ENCODE peak calls at places on chromosomes 1 and 21, in seven cellular contexts. One of them, this sample, is unnamed.

GRCh38 chr1:202105571-202106339 is 17.0 kb upstream of the GPR37L1 start:
- DNase-seq in transverse colon: peak; percentile 93
- DNase-seq in HCT116: peak; percentile 88
- DNase-seq in left ventricle myocardium inferior: no peak
- DNase-seq in upper lobe of right lung: no peak
- DNase-seq in heart left ventricle: no peak
- DNase-seq in cardiac muscle cell: peak; percentile 72
- DNase-seq in this sample: no peak

GRCh38 chr1:92536593-92537332 is 50.0 kb upstream of the GFI1 start:
- DNase-seq in HCT116: no peak
- DNase-seq in left ventricle myocardium inferior: no peak
- DNase-seq in cardiac muscle cell: no peak
- DNase-seq in transverse colon: no peak
- DNase-seq in heart left ventricle: no peak
- DNase-seq in upper lobe of right lung: no peak
- DNase-seq in this sample: no peak

GRCh38 chr1:185317886-185318310 is 855 bp upstream of the IVNS1ABP start:
- DNase-seq in transverse colon: peak; percentile 47
- DNase-seq in left ventricle myocardium inferior: no peak
- DNase-seq in heart left ventricle: peak; percentile 32
- DNase-seq in upper lobe of right lung: no peak
- DNase-seq in HCT116: peak; percentile 47
- DNase-seq in cardiac muscle cell: peak; percentile 4
- DNase-seq in this sample: no peak

GRCh38 chr21:36910581-36911307 is 55.7 kb downstream of the HLCS start:
- DNase-seq in transverse colon: no peak
- DNase-seq in heart left ventricle: no peak
- DNase-seq in upper lobe of right lung: no peak
- DNase-seq in cardiac muscle cell: no peak
- DNase-seq in left ventricle myocardium inferior: no peak
- DNase-seq in HCT116: no peak
- DNase-seq in this sample: no peak

GRCh38 chr1:37951783-37952624 is 5.2 kb upstream of the INPP5B start:
- DNase-seq in upper lobe of right lung: peak; percentile 32
- DNase-seq in transverse colon: no peak
- DNase-seq in HCT116: no peak
- DNase-seq in heart left ventricle: no peak
- DNase-seq in left ventricle myocardium inferior: no peak
- DNase-seq in cardiac muscle cell: no peak
- DNase-seq in this sample: no peak

GRCh38 chr21:42678618-42679295 is 25.3 kb downstream of the PDE9A start:
- DNase-seq in left ventricle myocardium inferior: no peak
- DNase-seq in transverse colon: no peak
- DNase-seq in upper lobe of right lung: no peak
- DNase-seq in heart left ventricle: no peak
- DNase-seq in cardiac muscle cell: no peak
- DNase-seq in HCT116: no peak
- DNase-seq in this sample: no peak

GRCh38 chr1:64242895-64243756 is 39.7 kb downstream of the UBE2U start:
- DNase-seq in heart left ventricle: no peak
- DNase-seq in HCT116: peak; percentile 40
- DNase-seq in left ventricle myocardium inferior: no peak
- DNase-seq in transverse colon: no peak
- DNase-seq in cardiac muscle cell: peak; percentile 55
- DNase-seq in upper lobe of right lung: no peak
- DNase-seq in this sample: no peak

GRCh38 chr1:34597877-34598514 is 156.9 kb upstream of the GJB5 start:
- DNase-seq in left ventricle myocardium inferior: peak; percentile 46
- DNase-seq in transverse colon: peak; percentile 75
- DNase-seq in upper lobe of right lung: peak; percentile 88
- DNase-seq in cardiac muscle cell: peak; percentile 84
- DNase-seq in heart left ventricle: peak; percentile 45
- DNase-seq in HCT116: peak; percentile 50
- DNase-seq in this sample: peak; percentile 76

GRCh38 chr1:113490384-113490783 is 100.1 kb downstream of the MAGI3 start:
- DNase-seq in transverse colon: no peak
- DNase-seq in upper lobe of right lung: no peak
- DNase-seq in left ventricle myocardium inferior: no peak
- DNase-seq in cardiac muscle cell: no peak
- DNase-seq in heart left ventricle: no peak
- DNase-seq in HCT116: no peak
- DNase-seq in this sample: no peak

GRCh38 chr1:168783831-168784230 is 54.8 kb upstream of the DPT start:
- DNase-seq in left ventricle myocardium inferior: no peak
- DNase-seq in upper lobe of right lung: no peak
- DNase-seq in HCT116: no peak
- DNase-seq in transverse colon: no peak
- DNase-seq in heart left ventricle: no peak
- DNase-seq in cardiac muscle cell: no peak
- DNase-seq in this sample: no peak

GRCh38 chr1:98794196-98794886 is 132.8 kb downstream of the SNX7 start:
- DNase-seq in heart left ventricle: peak; percentile 24
- DNase-seq in HCT116: peak; percentile 48
- DNase-seq in left ventricle myocardium inferior: no peak
- DNase-seq in cardiac muscle cell: peak; percentile 75
- DNase-seq in transverse colon: peak; percentile 36
- DNase-seq in upper lobe of right lung: no peak
- DNase-seq in this sample: no peak

GRCh38 chr1:119626841-119627240 is 21.2 kb downstream of the ZNF697 start:
- DNase-seq in left ventricle myocardium inferior: no peak
- DNase-seq in cardiac muscle cell: no peak
- DNase-seq in upper lobe of right lung: no peak
- DNase-seq in HCT116: no peak
- DNase-seq in heart left ventricle: peak; percentile 45
- DNase-seq in transverse colon: no peak
- DNase-seq in this sample: no peak

GRCh38 chr1:5646486-5646885 is 345.7 kb downstream of the NPHP4 start:
- DNase-seq in upper lobe of right lung: no peak
- DNase-seq in heart left ventricle: no peak
- DNase-seq in HCT116: no peak
- DNase-seq in left ventricle myocardium inferior: no peak
- DNase-seq in transverse colon: no peak
- DNase-seq in cardiac muscle cell: no peak
- DNase-seq in this sample: no peak

GRCh38 chr1:5644281-5645134 is 347.7 kb downstream of the NPHP4 start:
- DNase-seq in heart left ventricle: no peak
- DNase-seq in left ventricle myocardium inferior: no peak
- DNase-seq in transverse colon: no peak
- DNase-seq in upper lobe of right lung: no peak
- DNase-seq in cardiac muscle cell: no peak
- DNase-seq in HCT116: no peak
- DNase-seq in this sample: no peak

GRCh38 chr1:5645135-5645399 is 347.2 kb downstream of the NPHP4 start:
- DNase-seq in heart left ventricle: no peak
- DNase-seq in transverse colon: no peak
- DNase-seq in cardiac muscle cell: no peak
- DNase-seq in left ventricle myocardium inferior: no peak
- DNase-seq in upper lobe of right lung: no peak
- DNase-seq in HCT116: no peak
- DNase-seq in this sample: no peak

GRCh38 chr1:5647226-5647625 is 345.0 kb downstream of the NPHP4 start:
- DNase-seq in transverse colon: no peak
- DNase-seq in heart left ventricle: no peak
- DNase-seq in upper lobe of right lung: no peak
- DNase-seq in HCT116: no peak
- DNase-seq in left ventricle myocardium inferior: no peak
- DNase-seq in cardiac muscle cell: no peak
- DNase-seq in this sample: no peak

GRCh38 chr1:5645929-5646328 is 346.3 kb downstream of the NPHP4 start:
- DNase-seq in upper lobe of right lung: no peak
- DNase-seq in heart left ventricle: no peak
- DNase-seq in transverse colon: no peak
- DNase-seq in left ventricle myocardium inferior: no peak
- DNase-seq in HCT116: no peak
- DNase-seq in cardiac muscle cell: no peak
- DNase-seq in this sample: no peak
- H3K4me1 ChIP-seq in upper lobe of right lung: no peaks in the 10 kb centered on the region
- H3K4me1 ChIP-seq in heart left ventricle: no peaks in the 10 kb centered on the region
- H3K4me1 ChIP-seq in transverse colon: no peaks in the 10 kb centered on the region
- H3K4me1 ChIP-seq in left ventricle myocardium inferior: no peaks in the 10 kb centered on the region
- H3K4me1 ChIP-seq in HCT116: no peaks in the 10 kb centered on the region
- H3K4me1 ChIP-seq in cardiac muscle cell: no peaks in the 10 kb centered on the region
- H3K4me1 ChIP-seq in this sample: no peaks in the 10 kb centered on the region

GRCh38 chr1:225412301-225412700 is 15.5 kb downstream of the LBR start:
- DNase-seq in cardiac muscle cell: no peak
- DNase-seq in HCT116: no peak
- DNase-seq in left ventricle myocardium inferior: no peak
- DNase-seq in upper lobe of right lung: no peak
- DNase-seq in heart left ventricle: no peak
- DNase-seq in transverse colon: no peak
- DNase-seq in this sample: no peak

GRCh38 chr1:225415967-225416745 is 11.7 kb downstream of the LBR start:
- DNase-seq in heart left ventricle: no peak
- DNase-seq in transverse colon: no peak
- DNase-seq in HCT116: no peak
- DNase-seq in left ventricle myocardium inferior: no peak
- DNase-seq in upper lobe of right lung: no peak
- DNase-seq in cardiac muscle cell: no peak
- DNase-seq in this sample: no peak

GRCh38 chr1:225412803-225413338 is 15.0 kb downstream of the LBR start:
- DNase-seq in transverse colon: no peak
- DNase-seq in heart left ventricle: no peak
- DNase-seq in upper lobe of right lung: no peak
- DNase-seq in cardiac muscle cell: no peak
- DNase-seq in left ventricle myocardium inferior: no peak
- DNase-seq in HCT116: no peak
- DNase-seq in this sample: no peak

GRCh38 chr1:225415307-225415706 is 12.5 kb downstream of the LBR start:
- DNase-seq in heart left ventricle: no peak
- DNase-seq in cardiac muscle cell: no peak
- DNase-seq in upper lobe of right lung: no peak
- DNase-seq in left ventricle myocardium inferior: no peak
- DNase-seq in transverse colon: no peak
- DNase-seq in HCT116: no peak
- DNase-seq in this sample: no peak

DNA sequence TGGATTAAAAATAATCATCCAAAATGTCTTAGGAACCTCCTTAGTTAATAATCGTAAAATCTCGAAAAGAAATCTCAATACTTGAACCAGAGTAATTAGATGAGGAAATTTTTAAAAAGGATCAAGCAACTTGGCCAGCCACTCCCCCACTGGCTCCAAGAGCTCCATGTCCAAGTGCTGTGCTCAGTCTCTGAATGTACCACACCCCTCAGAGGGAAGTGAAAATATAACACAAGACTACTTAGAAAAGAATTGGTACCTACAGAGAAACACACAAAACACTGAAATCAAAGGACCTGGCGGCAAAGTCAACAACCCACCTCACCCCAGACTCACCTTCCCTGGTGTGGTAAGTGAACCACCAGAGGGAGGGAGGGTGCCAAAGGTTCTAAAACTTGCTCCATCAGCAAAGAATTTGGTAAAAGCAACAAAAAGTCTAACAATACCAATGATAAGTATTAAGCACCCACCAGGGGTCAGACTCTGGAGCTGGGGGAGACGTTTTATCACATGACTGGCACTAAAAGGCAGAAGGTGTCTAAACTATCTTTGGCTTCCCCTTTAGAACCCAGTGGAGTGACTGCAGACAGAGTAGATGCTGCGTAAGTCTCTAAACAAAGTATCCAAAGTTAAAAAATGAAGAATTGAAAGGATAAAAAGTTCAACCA is 14.0 kb downstream of the LBR start:
- DNase-seq in HCT116: no peak
- DNase-seq in cardiac muscle cell: no peak
- DNase-seq in transverse colon: no peak
- DNase-seq in left ventricle myocardium inferior: no peak
- DNase-seq in heart left ventricle: no peak
- DNase-seq in upper lobe of right lung: no peak
- DNase-seq in this sample: no peak
- TF ChIP-seq CTCF in HCT116: no peak
- TF ChIP-seq CTCF in cardiac muscle cell: no peak
- TF ChIP-seq CTCF in transverse colon: no peak
- TF ChIP-seq CTCF in left ventricle myocardium inferior: no peak
- TF ChIP-seq CTCF in heart left ventricle: no peak
- TF ChIP-seq CTCF in upper lobe of right lung: no peak
- TF ChIP-seq CTCF in this sample: no peak

GRCh38 chr1:198622532-198623218 is 16.2 kb upstream of the PTPRC start:
- DNase-seq in upper lobe of right lung: no peak
- DNase-seq in HCT116: no peak
- DNase-seq in left ventricle myocardium inferior: no peak
- DNase-seq in transverse colon: no peak
- DNase-seq in cardiac muscle cell: no peak
- DNase-seq in heart left ventricle: no peak
- DNase-seq in this sample: no peak
- H3K4me1 ChIP-seq in upper lobe of right lung: no peaks in the 10 kb centered on the region
- H3K4me1 ChIP-seq in HCT116: no peaks in the 10 kb centered on the region
- H3K4me1 ChIP-seq in left ventricle myocardium inferior: no peaks in the 10 kb centered on the region
- H3K4me1 ChIP-seq in transverse colon: peaks cover 3% of the 10 kb centered on the region
- H3K4me1 ChIP-seq in cardiac muscle cell: no peaks in the 10 kb centered on the region
- H3K4me1 ChIP-seq in heart left ventricle: no peaks in the 10 kb centered on the region
- H3K4me1 ChIP-seq in this sample: peaks cover 5% of the 10 kb centered on the region

GRCh38 chr1:41917835-41918449 is 780 bp downstream of the HIVEP3 start:
- DNase-seq in cardiac muscle cell: peak; percentile 72
- DNase-seq in left ventricle myocardium inferior: peak; percentile 47
- DNase-seq in transverse colon: peak; percentile 41
- DNase-seq in heart left ventricle: peak; percentile 36
- DNase-seq in upper lobe of right lung: peak; percentile 76
- DNase-seq in HCT116: no peak
- DNase-seq in this sample: peak; percentile 65

GRCh38 chr1:41917051-41917530 is 1.6 kb downstream of the HIVEP3 start:
- DNase-seq in left ventricle myocardium inferior: no peak
- DNase-seq in upper lobe of right lung: no peak
- DNase-seq in cardiac muscle cell: no peak
- DNase-seq in HCT116: no peak
- DNase-seq in heart left ventricle: no peak
- DNase-seq in transverse colon: no peak
- DNase-seq in this sample: no peak

GRCh38 chr1:41919764-41920397 is 1.2 kb upstream of the HIVEP3 start:
- DNase-seq in heart left ventricle: peak; percentile 49
- DNase-seq in left ventricle myocardium inferior: peak; percentile 55
- DNase-seq in HCT116: no peak
- DNase-seq in upper lobe of right lung: no peak
- DNase-seq in cardiac muscle cell: peak; percentile 59
- DNase-seq in transverse colon: peak; percentile 57
- DNase-seq in this sample: peak; percentile 53

GRCh38 chr1:41919131-41919530 is 409 bp upstream of the HIVEP3 start:
- DNase-seq in transverse colon: no peak
- DNase-seq in HCT116: no peak
- DNase-seq in cardiac muscle cell: no peak
- DNase-seq in heart left ventricle: no peak
- DNase-seq in upper lobe of right lung: no peak
- DNase-seq in left ventricle myocardium inferior: no peak
- DNase-seq in this sample: no peak

DNA sequence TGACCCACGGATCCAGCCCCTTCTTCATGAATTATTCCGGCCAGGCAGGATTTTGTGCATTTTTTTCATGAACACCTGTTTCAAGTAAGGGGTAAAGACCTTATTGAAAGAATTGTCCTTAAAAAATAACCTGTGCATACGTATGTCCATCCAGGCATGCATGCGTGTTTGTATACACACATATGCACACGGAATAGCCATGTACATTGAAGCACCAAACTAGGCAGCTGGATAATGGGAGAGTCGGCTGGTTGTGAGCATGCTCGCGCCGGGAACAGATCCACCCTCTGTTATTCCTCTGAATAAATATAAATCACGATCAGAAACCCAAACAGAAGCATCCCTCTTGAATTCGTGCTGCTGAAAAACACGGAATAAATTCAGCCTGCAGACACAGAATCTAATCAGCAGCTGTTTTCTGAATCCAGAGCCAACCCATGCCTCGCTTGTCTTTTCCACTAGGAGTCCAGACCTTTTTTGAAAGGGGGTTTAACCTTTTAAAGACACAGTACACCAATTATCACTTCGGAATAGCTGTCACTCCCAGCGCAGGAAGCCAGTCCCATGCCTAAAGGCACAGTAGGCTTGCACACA is at the start of gene HIVEP3:
- DNase-seq in heart left ventricle: no peak
- DNase-seq in HCT116: no peak
- DNase-seq in transverse colon: no peak
- DNase-seq in left ventricle myocardium inferior: no peak
- DNase-seq in upper lobe of right lung: no peak
- DNase-seq in cardiac muscle cell: peak; percentile 37
- DNase-seq in this sample: no peak
- TF ChIP-seq CTCF in heart left ventricle: peak; percentile 19
- TF ChIP-seq CTCF in HCT116: peak; percentile 14
- TF ChIP-seq CTCF in transverse colon: peak; percentile 19
- TF ChIP-seq CTCF in left ventricle myocardium inferior: peak; percentile 48
- TF ChIP-seq CTCF in upper lobe of right lung: peak; percentile 18
- TF ChIP-seq CTCF in cardiac muscle cell: peak; percentile 7
- TF ChIP-seq CTCF in this sample: peak; percentile 28